ENCODE peak calls at places on chromosome 4, in nine cellular contexts. K is PC-3, S is GM12878, I is mammary epithelial cell, O is endodermal cell, M is kidney, Y is IMR-90, C is astrocyte, P is GM23248. A is an unnamed sample.
A peak's percentile ranks its signal among the peaks of the same experiment; 100 is the strongest.

GRCh38 chr4:23324291-23324690 is 565.6 kb downstream of the PPARGC1A start:
- DNase-seq in M (no peak), O (no peak), S (no peak), I (peak; percentile 41), P (no peak), K (peak; percentile 74), C (peak; percentile 83), Y (no peak), A (no peak)

GRCh38 chr4:188550296-188550695 is 411.1 kb downstream of the TRIML1 start:
- DNase-seq in P (no peak), O (no peak), Y (peak; percentile 5), S (no peak), M (no peak), C (no peak), K (no peak), I (no peak), A (no peak)

GRCh38 chr4:111959202-111959601 is 186.1 kb upstream of the FAM241A start:
- DNase-seq in S (no peak), M (no peak), P (peak; percentile 62), O (no peak), Y (peak; percentile 10), K (peak; percentile 48), C (peak; percentile 21), I (peak; percentile 60), A (no peak)

GRCh38 chr4:182748949-182749348 is 168.2 kb downstream of the DCTD start:
- DNase-seq in S (no peak), I (peak; percentile 25), P (peak; percentile 31), Y (peak; percentile 43), K (peak; percentile 67), M (no peak), O (no peak), C (no peak), A (peak; percentile 20)

GRCh38 chr4:74109894-74110605 is 11.1 kb upstream of the CXCL2 start:
- DNase-seq in K (peak; percentile 96), O (no peak), C (peak; percentile 97), P (peak; percentile 97), I (peak; percentile 92), Y (peak; percentile 93), S (no peak), M (no peak), A (peak; percentile 75)

GRCh38 chr4:87497586-87497985 is 31.6 kb downstream of the SPARCL1 start:
- DNase-seq in K (no peak), Y (no peak), I (no peak), O (no peak), P (no peak), M (no peak), C (no peak), S (no peak), A (no peak)

GRCh38 chr4:143405197-143405730 is 68.6 kb downstream of the GAB1 start:
- DNase-seq in P (no peak), I (no peak), C (no peak), K (no peak), S (no peak), M (no peak), Y (no peak), O (no peak), A (no peak)

GRCh38 chr4:185573651-185574199 is 38.4 kb upstream of the PDLIM3 start:
- DNase-seq in S (no peak), P (peak; percentile 80), M (no peak), Y (peak; percentile 80), C (peak; percentile 80), I (peak; percentile 71), O (peak; percentile 87), K (peak; percentile 84), A (peak; percentile 75)

GRCh38 chr4:127143460-127144190 is 489.1 kb upstream of the INTU start:
- DNase-seq in P (peak; percentile 74), C (peak; percentile 91), K (peak; percentile 30), Y (peak; percentile 77), I (no peak), M (no peak), O (no peak), S (no peak), A (peak; percentile 51)

GRCh38 chr4:157048248-157048647 is 27.7 kb upstream of the GLRB start:
- DNase-seq in C (peak; percentile 78), Y (peak; percentile 88), S (no peak), I (no peak), M (no peak), O (no peak), P (peak; percentile 85), K (no peak), A (peak; percentile 90)

GRCh38 chr4:106256190-106256589 is 59.8 kb downstream of the TBCK start:
- DNase-seq in I (no peak), Y (no peak), O (no peak), K (no peak), C (no peak), P (no peak), M (peak; percentile 50), S (no peak), A (no peak)

GRCh38 chr4:122819708-122820449 is 6.8 kb upstream of the FGF2 start:
- DNase-seq in M (no peak), K (peak; percentile 60), O (no peak), S (no peak), P (peak; percentile 83), Y (peak; percentile 45), C (peak; percentile 31), I (peak; percentile 40), A (peak; percentile 55)

GRCh38 chr4:91064157-91064853 is 937.1 kb downstream of the CCSER1 start:
- DNase-seq in C (peak; percentile 16), S (no peak), Y (no peak), M (peak; percentile 26), P (no peak), K (peak; percentile 7), I (peak; percentile 16), O (peak; percentile 68), A (no peak)

GRCh38 chr4:75745721-75746199 is 21.4 kb downstream of the USO1 start:
- DNase-seq in O (no peak), I (no peak), Y (no peak), S (no peak), M (no peak), C (no peak), K (no peak), P (no peak), A (no peak)

GRCh38 chr4:55547461-55547770 is 707 bp upstream of the CLOCK start:
- DNase-seq in S (no peak), Y (no peak), K (no peak), I (no peak), C (peak; percentile 47), P (no peak), M (no peak), O (no peak), A (no peak)

GRCh38 chr4:3766207-3766790 is at the start of gene ADRA2C:
- DNase-seq in O (peak; percentile 71), M (no peak), C (no peak), P (peak; percentile 59), K (no peak), Y (no peak), I (no peak), S (no peak), A (peak; percentile 35)

GRCh38 chr4:10105421-10105820 is 11.2 kb downstream of the WDR1 start:
- DNase-seq in K (peak; percentile 19), P (peak; percentile 27), O (no peak), I (no peak), M (no peak), C (no peak), S (no peak), Y (no peak), A (no peak)
- H3K4me3 ChIP-seq in K (no peak overlapping the region), P (peak overlapping the region; percentile 36), O (no peak overlapping the region), I (no peak overlapping the region), M (no peak overlapping the region), C (peak overlapping the region; percentile 26), S (no peak overlapping the region), Y (no peak overlapping the region), A (no peak overlapping the region)

DNA sequence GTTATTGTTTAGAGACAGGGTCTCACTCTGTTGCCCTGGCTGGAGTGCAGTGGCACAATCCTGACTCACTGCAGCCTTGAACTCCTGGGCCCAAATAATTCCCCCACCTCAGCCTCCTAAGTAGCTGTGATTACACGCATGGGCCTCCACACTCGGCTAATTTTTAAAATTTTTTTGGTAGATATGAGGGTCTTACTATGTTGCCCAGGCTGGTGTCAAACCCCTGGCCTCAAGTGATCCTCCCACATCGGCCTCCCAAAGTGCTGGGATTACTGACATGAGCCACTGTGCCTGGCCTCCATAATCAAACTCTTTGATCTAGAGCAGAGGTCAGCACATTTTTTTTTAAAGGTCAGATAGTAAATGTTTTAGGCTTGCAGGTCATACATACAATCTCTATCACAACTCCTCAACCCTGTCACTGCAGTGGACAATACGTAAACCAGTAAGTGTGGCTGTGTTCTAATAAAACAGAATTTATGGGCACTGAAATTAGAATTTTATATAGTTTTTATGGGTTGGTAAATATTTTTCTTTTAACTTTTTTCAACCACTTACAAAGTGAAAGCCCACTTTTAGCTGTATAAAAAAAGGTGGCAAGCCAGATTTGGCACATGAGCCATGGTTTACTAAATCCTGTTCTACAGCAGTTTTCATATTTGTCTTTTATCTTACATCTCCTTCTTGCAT is 105.1 kb upstream of the RAPGEF2 start:
- DNase-seq in O (no peak), S (no peak), Y (no peak), C (no peak), K (peak; percentile 9), I (no peak), M (no peak), P (no peak), A (no peak)
- H3K9ac ChIP-seq in O (no peak overlapping the region), S (no peak overlapping the region), Y (no peak overlapping the region), C (no peak overlapping the region), K (no peak overlapping the region), I (no peak overlapping the region), M (no peak overlapping the region), P (no peak overlapping the region), A (no peak overlapping the region)

GRCh38 chr4:167550021-167550420 is 315.7 kb upstream of the SPOCK3 start:
- DNase-seq in S (no peak), P (no peak), O (peak; percentile 40), Y (no peak), K (no peak), I (no peak), M (no peak), C (no peak), A (no peak)
- H3K9me3 ChIP-seq in S (no peaks in the 10 kb centered on the region), P (no peaks in the 10 kb centered on the region), O (peaks cover 12% of the 10 kb centered on the region), Y (no peaks in the 10 kb centered on the region), K (no peaks in the 10 kb centered on the region), I (no peaks in the 10 kb centered on the region), M (no peaks in the 10 kb centered on the region), C (no peaks in the 10 kb centered on the region), A (no peaks in the 10 kb centered on the region)

GRCh38 chr4:147307896-147308680 is 172.8 kb upstream of the EDNRA start:
- DNase-seq in I (peak; percentile 10), S (no peak), P (no peak), C (no peak), M (no peak), Y (no peak), O (no peak), K (no peak), A (no peak)

GRCh38 chr4:147309434-147309833 is 171.5 kb upstream of the EDNRA start:
- DNase-seq in M (no peak), O (no peak), I (no peak), Y (peak; percentile 64), P (no peak), S (no peak), C (no peak), K (no peak), A (no peak)

GRCh38 chr4:147299205-147299604 is 181.7 kb upstream of the EDNRA start:
- DNase-seq in P (no peak), Y (no peak), K (peak; percentile 85), C (no peak), O (no peak), I (peak; percentile 8), M (no peak), S (no peak), A (no peak)

DNA sequence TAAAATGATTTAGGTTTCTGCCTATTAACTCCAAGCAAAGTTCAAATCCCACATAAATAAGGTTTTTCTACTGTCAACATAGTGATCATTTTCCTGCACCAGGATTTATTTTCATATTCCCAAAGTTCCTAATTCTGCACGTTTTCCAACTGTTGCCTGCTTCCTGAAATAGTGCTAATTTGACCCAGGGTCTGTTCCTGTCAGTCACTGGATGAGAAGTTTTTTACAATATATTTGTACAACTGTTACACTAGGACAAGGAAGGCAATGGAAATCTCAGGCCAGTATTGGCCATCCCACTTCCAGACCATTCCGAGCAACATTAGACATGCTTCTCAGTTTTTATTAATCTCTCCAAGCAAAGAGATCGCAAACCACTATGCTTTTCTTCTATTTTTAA is 177.4 kb upstream of the EDNRA start:
- DNase-seq in O (no peak), S (no peak), I (no peak), K (no peak), C (no peak), Y (no peak), P (no peak), M (no peak), A (no peak)
- H3K4me3 ChIP-seq in O (no peak overlapping the region), S (no peak overlapping the region), I (no peak overlapping the region), K (no peak overlapping the region), C (no peak overlapping the region), Y (no peak overlapping the region), P (no peak overlapping the region), M (no peak overlapping the region), A (no peak overlapping the region)